ENCODE peak calls at places on chromosomes 1 and 21, in six cellular contexts. V is dorsolateral prefrontal cortex, R is tibial artery, L is breast epithelium, Z is neural progenitor cell, W is SJSA1. H is an unnamed sample.
A peak's percentile ranks its signal among the peaks of the same experiment; 100 is the strongest.

GRCh38 chr1:151816964-151817730 is 11.9 kb upstream of the LINGO4 start:
- DNase-seq in V (no peak), R (no peak), Z (no peak), W (no peak), L (no peak), H (no peak)

GRCh38 chr1:230327892-230328284 is 98.2 kb downstream of the PGBD5 start:
- DNase-seq in R (no peak), Z (no peak), L (no peak), W (no peak), V (no peak), H (no peak)

GRCh38 chr1:999797-1000356 is at the start of gene HES4:
- DNase-seq in L (peak; percentile 81), Z (peak; percentile 98), R (peak; percentile 96), V (peak; percentile 79), W (peak; percentile 96), H (peak; percentile 51)

GRCh38 chr21:23633447-23633846 is 1973.8 kb downstream of the MRPL39 start:
- DNase-seq in Z (no peak), W (no peak), R (no peak), L (no peak), V (no peak), H (no peak)

GRCh38 chr1:17045140-17045539 is 8.7 kb downstream of the SDHB start:
- DNase-seq in Z (no peak), L (no peak), V (no peak), W (no peak), R (no peak), H (no peak)

GRCh38 chr1:9840176-9840575 is 16.4 kb upstream of the CLSTN1 start:
- DNase-seq in R (peak; percentile 16), V (peak; percentile 10), Z (no peak), L (no peak), W (no peak), H (no peak)

GRCh38 chr1:61925591-61926298 is 183.5 kb downstream of the PATJ start:
- DNase-seq in W (no peak), L (no peak), R (no peak), V (no peak), Z (no peak), H (no peak)

GRCh38 chr1:65791860-65792670 is 630 bp upstream of the PDE4B start:
- DNase-seq in L (no peak), V (peak; percentile 41), Z (peak; percentile 62), R (no peak), W (no peak), H (no peak)

GRCh38 chr1:51627672-51628071 is 10.8 kb downstream of the OSBPL9 start:
- DNase-seq in L (no peak), R (no peak), V (no peak), W (no peak), Z (peak; percentile 49), H (no peak)

GRCh38 chr1:236120725-236121153 is 21.6 kb upstream of the GPR137B start:
- DNase-seq in Z (no peak), L (no peak), W (no peak), R (no peak), V (no peak), H (peak; percentile 3)

GRCh38 chr1:39115271-39116110 is 89.0 kb upstream of the MACF1 start:
- DNase-seq in V (no peak), L (no peak), W (no peak), R (no peak), Z (no peak), H (no peak)

GRCh38 chr1:70992521-70992920 is 55.1 kb downstream of the PTGER3 start:
- DNase-seq in R (no peak), V (no peak), W (no peak), Z (no peak), L (no peak), H (no peak)

GRCh38 chr1:11044849-11045427 is 2.1 kb downstream of the MASP2 start:
- DNase-seq in V (no peak), R (peak; percentile 44), Z (no peak), L (no peak), W (no peak), H (no peak)

GRCh38 chr1:48246727-48247126 is 24.2 kb downstream of the SLC5A9 start:
- DNase-seq in L (peak; percentile 74), Z (no peak), V (no peak), W (no peak), R (no peak), H (no peak)

GRCh38 chr1:18001725-18002124 is 105.9 kb upstream of the IGSF21 start:
- DNase-seq in Z (no peak), R (no peak), V (no peak), L (no peak), W (no peak), H (no peak)

GRCh38 chr21:44471996-44472395 is 16.7 kb downstream of the LRRC3 start:
- DNase-seq in V (no peak), Z (no peak), R (no peak), W (no peak), L (no peak), H (no peak)

GRCh38 chr1:18965206-18966173 is 9.0 kb upstream of the IFFO2 start:
- DNase-seq in Z (peak; percentile 82), W (peak; percentile 84), R (peak; percentile 41), L (peak; percentile 74), V (peak; percentile 17), H (no peak)

GRCh38 chr1:151720974-151721787 is at the start of gene RIIAD1:
- DNase-seq in V (no peak), R (peak; percentile 73), Z (peak; percentile 89), W (no peak), L (no peak), H (peak; percentile 34)

GRCh38 chr1:26161408-26162219 is 2.7 kb downstream of the FAM110D start:
- DNase-seq in V (no peak), R (peak; percentile 77), L (no peak), Z (peak; percentile 85), W (peak; percentile 58), H (peak; percentile 21)

GRCh38 chr1:2348346-2349275 is 42.7 kb downstream of the MORN1 start:
- DNase-seq in V (no peak), W (no peak), Z (peak; percentile 38), L (no peak), R (peak; percentile 42), H (no peak)

GRCh38 chr21:34884346-34884929 is 164.7 kb downstream of the RUNX1 start:
- DNase-seq in V (no peak), L (no peak), R (no peak), Z (no peak), W (no peak), H (no peak)

GRCh38 chr21:34885125-34885524 is 164.0 kb downstream of the RUNX1 start:
- DNase-seq in W (no peak), L (no peak), V (no peak), R (no peak), Z (peak; percentile 43), H (no peak)

GRCh38 chr21:34882719-34883131 is 166.4 kb downstream of the RUNX1 start:
- DNase-seq in R (no peak), L (no peak), W (no peak), Z (no peak), V (no peak), H (no peak)

GRCh38 chr21:34881894-34882371 is 167.2 kb downstream of the RUNX1 start:
- DNase-seq in R (no peak), V (no peak), Z (no peak), L (no peak), W (no peak), H (no peak)

GRCh38 chr21:34883501-34884271 is 165.4 kb downstream of the RUNX1 start:
- DNase-seq in W (no peak), L (no peak), R (no peak), V (no peak), Z (no peak), H (no peak)
- H3K4me3 ChIP-seq in W (peak overlapping the region; percentile 88), L (peak overlapping the region; percentile 81), R (peak overlapping the region; percentile 67), V (peak overlapping the region; percentile 4), Z (no peak overlapping the region), H (no peak overlapping the region)

DNA sequence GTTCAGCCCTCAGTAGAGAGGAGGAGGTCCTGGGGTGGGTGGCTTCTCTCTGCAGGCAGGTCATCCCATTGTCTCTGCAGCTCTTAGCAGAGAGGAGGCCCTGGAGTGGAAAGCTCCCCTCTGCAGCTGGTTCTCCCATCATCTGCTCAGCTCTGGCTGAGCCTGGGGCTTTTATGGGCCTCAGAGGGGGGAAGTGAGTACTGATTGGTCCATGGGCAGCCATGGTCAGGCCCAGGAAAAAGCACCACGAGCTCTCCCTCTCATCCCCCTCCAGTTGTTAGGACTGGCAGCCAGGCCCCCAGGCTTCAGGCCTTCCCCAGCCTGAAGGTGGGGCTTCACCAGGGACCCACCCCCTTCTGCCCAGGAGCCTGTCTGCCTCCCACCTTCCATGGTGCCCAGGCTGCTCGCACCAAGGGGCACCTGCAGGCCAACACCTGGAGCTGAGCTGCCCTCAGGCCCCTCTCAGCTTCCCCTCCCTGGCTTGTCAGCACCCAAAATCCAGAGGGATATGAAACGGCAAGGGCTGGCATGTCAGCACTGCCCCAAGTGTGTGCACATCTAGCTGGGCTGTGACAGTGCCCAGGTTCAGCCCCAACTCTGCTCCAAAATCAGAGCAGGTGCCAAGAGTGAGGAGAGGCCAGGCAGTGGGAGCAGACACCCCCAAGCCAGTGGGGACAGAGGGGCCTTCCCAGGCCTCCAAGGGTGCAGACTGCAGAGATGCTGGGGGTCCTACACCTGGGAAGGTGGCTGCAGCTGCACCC is 449.0 kb downstream of the MATN1 start:
- DNase-seq in R (no peak), V (no peak), W (peak; percentile 23), Z (peak; percentile 16), L (peak; percentile 12), H (no peak)
- H3K27me3 ChIP-seq in R (no peaks in the 10 kb centered on the region), V (no peaks in the 10 kb centered on the region), W (no peaks in the 10 kb centered on the region), Z (no peaks in the 10 kb centered on the region), L (no peaks in the 10 kb centered on the region), H (no peaks in the 10 kb centered on the region)

GRCh38 chr1:78843111-78843908 is 163.2 kb downstream of the ADGRL4 start:
- DNase-seq in L (no peak), W (no peak), R (no peak), Z (no peak), V (no peak), H (no peak)

GRCh38 chr1:78836736-78837135 is 169.8 kb downstream of the ADGRL4 start:
- DNase-seq in V (no peak), R (no peak), W (no peak), L (no peak), Z (no peak), H (no peak)

GRCh38 chr1:78839704-78840277 is 166.7 kb downstream of the ADGRL4 start:
- DNase-seq in W (no peak), Z (peak; percentile 60), V (no peak), L (no peak), R (no peak), H (peak; percentile 28)

GRCh38 chr1:78840447-78841251 is 165.9 kb downstream of the ADGRL4 start:
- DNase-seq in Z (peak; percentile 68), W (peak; percentile 87), V (no peak), L (no peak), R (no peak), H (no peak)
- H3K27ac ChIP-seq in Z (peak overlapping the region; percentile 69), W (peak overlapping the region; percentile 68), V (no peak overlapping the region), L (no peak overlapping the region), R (no peak overlapping the region), H (no peak overlapping the region)

GRCh38 chr1:167258858-167259257 is 38.2 kb downstream of the POU2F1 start:
- DNase-seq in L (no peak), W (no peak), R (no peak), Z (no peak), V (no peak), H (no peak)

GRCh38 chr1:167266965-167267364 is 46.3 kb downstream of the POU2F1 start:
- DNase-seq in L (no peak), W (no peak), V (no peak), R (no peak), Z (no peak), H (no peak)

GRCh38 chr1:167262820-167263219 is 42.1 kb downstream of the POU2F1 start:
- DNase-seq in Z (no peak), W (no peak), L (no peak), R (no peak), V (no peak), H (no peak)

GRCh38 chr1:167263344-167263743 is 42.7 kb downstream of the POU2F1 start:
- DNase-seq in L (no peak), Z (no peak), W (no peak), R (no peak), V (no peak), H (no peak)

GRCh38 chr1:167263784-167264464 is 43.2 kb downstream of the POU2F1 start:
- DNase-seq in W (no peak), L (no peak), R (no peak), V (no peak), Z (no peak), H (peak; percentile 4)
- H3K4me3 ChIP-seq in W (no peak overlapping the region), L (no peak overlapping the region), R (no peak overlapping the region), V (no peak overlapping the region), Z (no peak overlapping the region), H (no peak overlapping the region)